ENCODE peak calls at places on chromosomes 4 and X, in six cellular contexts. W is caudate nucleus, D is cardiac fibroblast, I is NCI-H2081, L is body of pancreas, S is progenitor cell of endocrine pancreas. P is an unnamed sample.

GRCh38 chr4:56757270-56757746 is 64.2 kb downstream of the SPINK2 start:
- DNase-seq in W (no peak), D (peak), I (no peak), L (no peak), S (no peak), P (no peak)

GRCh38 chr4:152870605-152871004 is 65.5 kb upstream of the FHDC1 start:
- DNase-seq in W (no peak), D (no peak), I (no peak), L (no peak), S (no peak), P (no peak)

GRCh38 chrX:826026-826425 is 195.4 kb downstream of the SHOX start:
- DNase-seq in W (no peak), D (peak), I (no peak), L (no peak), S (no peak), P (no peak)

GRCh38 chr4:83535945-83536648 is at the start of gene GPAT3:
- DNase-seq in W (peak), D (no peak), I (peak), L (peak), S (peak), P (peak)

GRCh38 chrX:45722471-45722870 is 521.8 kb upstream of the DIPK2B start:
- DNase-seq in W (no peak), D (no peak), I (no peak), L (no peak), S (no peak), P (no peak)

GRCh38 chrX:6456196-6456595 is 78.7 kb downstream of the VCX3A start:
- DNase-seq in W (no peak), D (no peak), I (no peak), L (no peak), S (no peak), P (no peak)

GRCh38 chrX:40651620-40652223 is 4.4 kb upstream of the CXorf38 start:
- DNase-seq in W (peak), D (peak), I (peak), L (peak), S (peak), P (peak)

GRCh38 chrX:133437771-133438170 is 22.5 kb upstream of the GPC4 start:
- DNase-seq in W (no peak), D (no peak), I (no peak), L (no peak), S (no peak), P (no peak)